ENCODE peak calls at places on chromosomes 2 and 18, in four cellular contexts. X is fibroblast of lung, N is hepatocyte, W is pancreas. Y is an unnamed sample.

GRCh38 chr2:27911458-27912210 is 21.1 kb downstream of the BABAM2 start:
- DNase-seq in X (no peak), N (no peak), W (no peak), Y (no peak)

GRCh38 chr18:11096411-11096810 is 53.0 kb downstream of the PIEZO2 start:
- DNase-seq in X (no peak), W (no peak), N (no peak), Y (no peak)

GRCh38 chr18:11963991-11964484 is 17.3 kb upstream of the IMPA2 start:
- DNase-seq in X (peak; percentile 43), N (no peak), W (no peak), Y (no peak)

GRCh38 chr2:30412392-30413321 is 34.4 kb upstream of the LCLAT1 start:
- DNase-seq in X (peak; percentile 21), W (no peak), N (peak; percentile 49), Y (no peak)

GRCh38 chr18:2111456-2111855 is 459.8 kb downstream of the METTL4 start:
- DNase-seq in N (no peak), X (peak; percentile 88), W (no peak), Y (no peak)

GRCh38 chr2:197073701-197074433 is 147.4 kb upstream of the PGAP1 start:
- DNase-seq in X (peak; percentile 72), W (no peak), N (no peak), Y (no peak)

GRCh38 chr2:197251163-197251562 is 59.4 kb downstream of the ANKRD44 start:
- DNase-seq in X (no peak), W (no peak), N (no peak), Y (no peak)

GRCh38 chr18:63909870-63910269 is 2.1 kb downstream of the SERPINB10 start:
- DNase-seq in W (no peak), X (no peak), N (no peak), Y (no peak)

GRCh38 chr2:241615041-241615440 is 21.9 kb downstream of the THAP4 start:
- DNase-seq in W (no peak), X (no peak), N (no peak), Y (no peak)

GRCh38 chr2:137838255-137839092 is 125.8 kb upstream of the HNMT start:
- DNase-seq in N (peak; percentile 71), W (no peak), X (peak; percentile 22), Y (peak; percentile 24)

GRCh38 chr2:74148457-74149248 is 941 bp upstream of the BOLA3 start:
- DNase-seq in X (peak; percentile 3), N (no peak), W (no peak), Y (no peak)
- H3K27ac ChIP-seq in X (peak overlapping the region; percentile 68), N (peak overlapping the region; percentile 85), W (peak overlapping the region; percentile 2), Y (peak overlapping the region; percentile 55)

GRCh38 chr2:6832995-6833604 is 32.6 kb downstream of the CMPK2 start:
- DNase-seq in N (no peak), X (no peak), W (no peak), Y (no peak)

GRCh38 chr2:6828299-6828584 is 37.5 kb downstream of the CMPK2 start:
- DNase-seq in N (peak; percentile 66), W (no peak), X (peak; percentile 40), Y (peak; percentile 26)

GRCh38 chr2:6832556-6832955 is 33.2 kb downstream of the CMPK2 start:
- DNase-seq in X (no peak), W (no peak), N (no peak), Y (no peak)

GRCh38 chr2:6827516-6828298 is 38.0 kb downstream of the CMPK2 start:
- DNase-seq in N (peak; percentile 16), W (no peak), X (no peak), Y (no peak)

GRCh38 chr2:6831229-6831628 is 34.5 kb downstream of the CMPK2 start:
- DNase-seq in W (no peak), X (no peak), N (no peak), Y (no peak)
- H3K4me1 ChIP-seq in W (no peaks in the 10 kb centered on the region), X (no peaks in the 10 kb centered on the region), N (peaks cover 6% of the 10 kb centered on the region), Y (no peaks in the 10 kb centered on the region)

GRCh38 chr2:49837894-49838293 is 683.6 kb upstream of the FSHR start:
- DNase-seq in W (no peak), X (no peak), N (no peak), Y (no peak)
- H3K36me3 ChIP-seq in W (no peaks in the 10 kb centered on the region), X (no peaks in the 10 kb centered on the region), N (no peaks in the 10 kb centered on the region), Y (no peaks in the 10 kb centered on the region)

GRCh38 chr2:50863218-50863617 is 168.7 kb downstream of the NRXN1 start:
- DNase-seq in X (peak; percentile 6), W (no peak), N (no peak), Y (no peak)
- H3K27ac ChIP-seq in X (no peak overlapping the region), W (no peak overlapping the region), N (no peak overlapping the region), Y (no peak overlapping the region)

GRCh38 chr2:43220229-43220981 is 6.0 kb downstream of the ZFP36L2 start:
- DNase-seq in N (no peak), X (peak; percentile 38), W (no peak), Y (no peak)
- H3K4me1 ChIP-seq in N (peaks cover 38% of the 10 kb centered on the region), X (peaks cover 19% of the 10 kb centered on the region), W (peaks cover 35% of the 10 kb centered on the region), Y (peaks cover 64% of the 10 kb centered on the region)

DNA sequence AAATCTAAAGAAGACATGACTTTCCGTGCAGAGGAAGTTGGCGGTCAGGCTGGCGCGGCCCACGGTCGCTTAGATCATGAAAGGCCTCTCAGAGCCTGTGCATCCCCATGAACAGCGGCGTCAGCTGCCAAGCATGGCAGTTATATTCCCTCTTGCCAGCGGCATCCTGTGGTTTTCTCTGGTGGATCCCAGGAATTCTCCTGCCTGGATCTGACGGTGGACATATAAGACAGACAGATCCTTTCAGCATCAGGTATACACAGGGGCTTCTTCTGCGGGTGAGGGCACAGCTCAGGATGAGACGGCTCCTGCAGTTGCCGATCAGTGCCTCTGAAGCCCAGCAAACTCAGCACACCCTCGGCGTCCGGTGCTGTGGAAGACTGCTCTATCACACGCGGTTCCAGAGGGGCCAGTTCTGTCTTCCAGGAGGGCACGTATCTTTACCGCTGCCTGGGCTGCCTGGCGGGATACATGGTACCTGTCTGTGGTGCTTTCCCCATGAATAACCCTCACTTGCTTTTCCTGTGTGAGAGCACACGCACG is 157.8 kb downstream of the LDLRAD4 start:
- DNase-seq in N (no peak), W (no peak), X (peak; percentile 49), Y (peak; percentile 79)
- H3K36me3 ChIP-seq in N (no peaks in the 10 kb centered on the region), W (no peaks in the 10 kb centered on the region), X (no peaks in the 10 kb centered on the region), Y (no peaks in the 10 kb centered on the region)

Y was measured in CD4-positive, CD25-positive, alpha-beta regulatory T cell.